ENCODE peak calls at places on chromosomes 13 and 19, in four cellular contexts. I, T, Z and B are unnamed samples.

GRCh38 chr19:33271246-33272021 is 30.9 kb downstream of the CEBPA start:
- DNase-seq in I (no peak), T (no peak), Z (no peak), B (no peak)

GRCh38 chr19:408441-409005 is 424 bp downstream of the C2CD4C start:
- DNase-seq in I (no peak), T (no peak), Z (no peak), B (no peak)

GRCh38 chr13:58542530-58542929 is 911.0 kb downstream of the PCDH17 start:
- DNase-seq in I (no peak), T (no peak), Z (no peak), B (no peak)

GRCh38 chr19:55247621-55248099 is 11.2 kb downstream of the PPP6R1 start:
- DNase-seq in I (no peak), T (no peak), Z (no peak), B (no peak)

GRCh38 chr13:50309200-50309848 is 294.1 kb downstream of the KCNRG start:
- DNase-seq in I (no peak), T (no peak), Z (no peak), B (no peak)

GRCh38 chr19:31534786-31535185 is 185.6 kb upstream of the TSHZ3 start:
- DNase-seq in I (no peak), T (no peak), Z (no peak), B (no peak)

GRCh38 chr19:33221641-33222040 is 4.0 kb downstream of the SLC7A10 start:
- DNase-seq in I (no peak), T (no peak), Z (no peak), B (no peak)

GRCh38 chr13:71912524-71912923 is 45.5 kb upstream of the DACH1 start:
- DNase-seq in I (no peak), T (no peak), Z (no peak), B (no peak)

GRCh38 chr19:41646589-41647204 is 19.8 kb upstream of the CEACAM4 start:
- DNase-seq in I (no peak), T (no peak), Z (no peak), B (no peak)

GRCh38 chr13:89061821-89062220 is 1390.7 kb downstream of the SLITRK5 start:
- DNase-seq in I (no peak), T (no peak), Z (no peak), B (peak)

GRCh38 chr13:23506071-23506820 is 64.0 kb upstream of the TNFRSF19 start:
- DNase-seq in I (no peak), T (no peak), Z (no peak), B (no peak)

GRCh38 chr19:18063463-18063862 is 23.3 kb downstream of the IL12RB1 start:
- DNase-seq in I (peak), T (no peak), Z (no peak), B (no peak)

GRCh38 chr13:99303863-99304521 is 3.2 kb downstream of the GPR183 start:
- DNase-seq in I (no peak), T (no peak), Z (no peak), B (no peak)

GRCh38 chr19:4099054-4099764 is 24.7 kb downstream of the MAP2K2 start:
- DNase-seq in I (no peak), T (no peak), Z (no peak), B (peak)

GRCh38 chr13:39038569-39038898 is 278 bp downstream of the NHLRC3 start:
- DNase-seq in I (no peak), T (no peak), Z (no peak), B (no peak)

GRCh38 chr13:37700887-37701286 is 102.3 kb upstream of the POSTN start:
- DNase-seq in I (no peak), T (no peak), Z (no peak), B (no peak)

GRCh38 chr13:24680921-24681585 is 845 bp downstream of the ATP12A start:
- DNase-seq in I (no peak), T (no peak), Z (no peak), B (no peak)

GRCh38 chr19:42018503-42019193 is 24.6 kb upstream of the ATP1A3 start:
- DNase-seq in I (no peak), T (no peak), Z (no peak), B (no peak)

GRCh38 chr19:4455742-4456565 is 1.6 kb downstream of the UBXN6 start:
- DNase-seq in I (no peak), T (no peak), Z (peak), B (peak)

GRCh38 chr19:15296353-15296752 is 36.0 kb downstream of the BRD4 start:
- DNase-seq in I (no peak), T (no peak), Z (no peak), B (no peak)

GRCh38 chr19:3818918-3819317 is 32.7 kb upstream of the MATK start:
- DNase-seq in I (no peak), T (no peak), Z (no peak), B (no peak)

GRCh38 chr19:16019691-16020448 is 56.4 kb upstream of the TPM4 start:
- DNase-seq in I (no peak), T (no peak), Z (no peak), B (no peak)

GRCh38 chr19:5978606-5979552 is 939 bp upstream of the RANBP3 start:
- DNase-seq in I (no peak), T (no peak), Z (no peak), B (no peak)